ENCODE peak calls at places on chromosomes 3 and 15, in four cellular contexts. One of them, this sample, is unnamed.

GRCh38 chr3:180548050-180548449 is 53.9 kb upstream of the TTC14 start:
- DNase-seq in spleen: no peak
- DNase-seq in GM20000: no peak
- DNase-seq in B cell: no peak
- DNase-seq in this sample: no peak

GRCh38 chr3:73549071-73549600 is 75.6 kb downstream of the PDZRN3 start:
- DNase-seq in spleen: no peak
- DNase-seq in GM20000: no peak
- DNase-seq in B cell: no peak
- DNase-seq in this sample: peak

GRCh38 chr15:52680041-52680391 is 828 bp upstream of the ATOSA start:
- DNase-seq in spleen: no peak
- DNase-seq in GM20000: no peak
- DNase-seq in B cell: peak
- DNase-seq in this sample: no peak

GRCh38 chr3:97232635-97233034 is 418.2 kb downstream of the EPHA6 start:
- DNase-seq in spleen: no peak
- DNase-seq in GM20000: no peak
- DNase-seq in B cell: no peak
- DNase-seq in this sample: no peak

GRCh38 chr3:81886081-81886480 is 124.6 kb upstream of the GBE1 start:
- DNase-seq in spleen: no peak
- DNase-seq in GM20000: no peak
- DNase-seq in B cell: no peak
- DNase-seq in this sample: no peak

GRCh38 chr3:194278186-194278845 is 72.8 kb downstream of the CPN2 start:
- DNase-seq in spleen: no peak
- DNase-seq in GM20000: no peak
- DNase-seq in B cell: no peak
- DNase-seq in this sample: no peak

GRCh38 chr3:152071924-152072323 is 196.8 kb upstream of the MBNL1 start:
- DNase-seq in spleen: no peak
- DNase-seq in GM20000: peak
- DNase-seq in B cell: peak
- DNase-seq in this sample: no peak

GRCh38 chr3:166304509-166305063 is 467.4 kb upstream of the BCHE start:
- DNase-seq in spleen: no peak
- DNase-seq in GM20000: no peak
- DNase-seq in B cell: no peak
- DNase-seq in this sample: no peak

GRCh38 chr3:177589921-177590336 is 392.6 kb upstream of the TBL1XR1 start:
- DNase-seq in spleen: no peak
- DNase-seq in GM20000: peak
- DNase-seq in B cell: no peak
- DNase-seq in this sample: no peak

GRCh38 chr3:6255229-6255628 is 605.7 kb upstream of the GRM7 start:
- DNase-seq in spleen: no peak
- DNase-seq in GM20000: no peak
- DNase-seq in B cell: no peak
- DNase-seq in this sample: no peak

GRCh38 chr3:46504780-46505179 is 7.0 kb downstream of the RTP3 start:
- DNase-seq in spleen: no peak
- DNase-seq in GM20000: no peak
- DNase-seq in B cell: peak
- DNase-seq in this sample: no peak

GRCh38 chr15:77907824-77908751 is 169.4 kb downstream of the TBC1D2B start:
- DNase-seq in spleen: peak
- DNase-seq in GM20000: no peak
- DNase-seq in B cell: peak
- DNase-seq in this sample: peak
- TF ChIP-seq CTCF in spleen: peak
- TF ChIP-seq CTCF in GM20000: peak
- TF ChIP-seq CTCF in B cell: no peak
- TF ChIP-seq CTCF in this sample: no peak

GRCh38 chr15:64842099-64842940 is 605 bp downstream of the PLEKHO2 start:
- DNase-seq in spleen: no peak
- DNase-seq in GM20000: no peak
- DNase-seq in B cell: peak
- DNase-seq in this sample: no peak

GRCh38 chr15:64842986-64843561 is 1.4 kb downstream of the PLEKHO2 start:
- DNase-seq in spleen: peak
- DNase-seq in GM20000: peak
- DNase-seq in B cell: peak
- DNase-seq in this sample: no peak

GRCh38 chr15:64843996-64844395 is 2.3 kb downstream of the PLEKHO2 start:
- DNase-seq in spleen: no peak
- DNase-seq in GM20000: no peak
- DNase-seq in B cell: no peak
- DNase-seq in this sample: no peak

GRCh38 chr15:64844576-64845140 is 2.9 kb downstream of the PLEKHO2 start:
- DNase-seq in spleen: no peak
- DNase-seq in GM20000: no peak
- DNase-seq in B cell: peak
- DNase-seq in this sample: peak

DNA sequence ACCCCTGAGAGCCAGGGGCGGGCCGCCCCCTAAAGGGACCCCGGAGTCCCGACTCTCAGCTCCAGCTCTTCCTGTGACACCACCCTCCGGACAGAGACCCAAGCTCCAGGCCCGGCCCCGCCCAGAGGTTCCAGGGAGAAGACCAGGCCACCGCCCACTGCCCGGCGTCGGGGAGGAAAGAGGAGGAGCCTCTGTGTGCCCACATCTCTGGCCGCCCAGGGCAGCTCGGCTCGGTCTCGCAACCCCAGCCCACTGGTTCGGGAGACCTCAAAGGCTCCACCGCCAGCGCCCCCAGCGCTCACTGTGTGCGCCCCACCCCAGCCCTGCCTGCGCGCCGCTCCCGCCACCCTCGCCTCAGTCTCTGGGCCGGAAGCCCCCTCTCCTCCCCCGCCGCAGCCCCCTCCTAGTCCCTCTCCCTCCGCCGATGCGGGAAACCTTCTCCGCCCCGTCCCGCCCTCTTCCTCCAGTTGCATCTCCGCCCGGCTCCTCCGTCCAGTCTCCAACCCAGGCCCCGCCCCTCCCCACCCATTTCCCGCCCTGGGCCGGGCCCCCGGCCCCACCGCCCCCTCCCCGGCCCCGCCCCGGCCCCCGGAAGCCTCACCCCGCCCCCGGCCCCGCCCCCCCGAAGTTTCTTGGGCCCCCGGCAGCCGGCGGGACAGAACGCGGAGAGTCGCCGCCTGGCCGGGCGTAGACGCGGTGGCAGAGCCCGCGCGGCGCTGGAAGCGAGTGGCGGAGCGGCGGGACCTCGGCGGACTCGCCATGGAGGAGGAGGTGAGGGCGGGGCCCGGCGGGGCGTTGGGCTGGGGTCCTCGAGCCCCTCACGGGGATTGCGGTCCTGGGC is at the start of gene PLEKHO2:
- DNase-seq in spleen: peak
- DNase-seq in GM20000: peak
- DNase-seq in B cell: peak
- DNase-seq in this sample: peak
- TF ChIP-seq CTCF in spleen: peak
- TF ChIP-seq CTCF in GM20000: peak
- TF ChIP-seq CTCF in B cell: peak
- TF ChIP-seq CTCF in this sample: peak

GRCh38 chr3:26721047-26721446 is 98.5 kb downstream of the LRRC3B start:
- DNase-seq in spleen: no peak
- DNase-seq in GM20000: no peak
- DNase-seq in B cell: no peak
- DNase-seq in this sample: no peak
- TF ChIP-seq CTCF in spleen: no peak
- TF ChIP-seq CTCF in GM20000: no peak
- TF ChIP-seq CTCF in B cell: no peak
- TF ChIP-seq CTCF in this sample: no peak

GRCh38 chr3:121975702-121976302 is 46.2 kb downstream of the ILDR1 start:
- DNase-seq in spleen: no peak
- DNase-seq in GM20000: no peak
- DNase-seq in B cell: peak
- DNase-seq in this sample: no peak
- TF ChIP-seq CTCF in spleen: peak
- TF ChIP-seq CTCF in GM20000: no peak
- TF ChIP-seq CTCF in B cell: peak
- TF ChIP-seq CTCF in this sample: no peak

DNA sequence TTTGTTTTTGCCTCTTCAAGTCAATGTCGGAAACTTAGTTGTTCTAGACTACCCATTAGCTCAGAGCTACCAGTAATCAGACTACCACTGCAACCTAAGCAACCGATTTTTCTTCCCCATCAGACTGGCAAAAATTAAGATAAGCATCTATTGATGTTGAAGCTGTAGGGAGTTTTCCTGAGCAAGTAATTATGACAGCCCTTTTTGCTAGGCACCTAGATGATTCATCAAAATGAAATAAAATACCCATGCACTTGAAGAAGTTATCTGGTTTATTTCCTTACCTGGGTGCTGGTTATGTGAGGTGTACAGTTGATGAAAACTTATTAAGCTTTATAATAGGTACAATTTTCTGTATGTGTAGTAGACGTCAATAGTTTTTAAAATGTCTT is 554 bp upstream of the COMMD4 start:
- DNase-seq in spleen: no peak
- DNase-seq in GM20000: no peak
- DNase-seq in B cell: no peak
- DNase-seq in this sample: no peak
- TF ChIP-seq CTCF in spleen: no peak
- TF ChIP-seq CTCF in GM20000: no peak
- TF ChIP-seq CTCF in B cell: no peak
- TF ChIP-seq CTCF in this sample: no peak

GRCh38 chr3:70885636-70886035 is 573.2 kb upstream of the MDFIC2 start:
- DNase-seq in spleen: no peak
- DNase-seq in GM20000: no peak
- DNase-seq in B cell: no peak
- DNase-seq in this sample: no peak
- TF ChIP-seq CTCF in spleen: no peak
- TF ChIP-seq CTCF in GM20000: no peak
- TF ChIP-seq CTCF in B cell: no peak
- TF ChIP-seq CTCF in this sample: no peak

GRCh38 chr3:186587183-186587582 is 16.7 kb downstream of the DNAJB11 start:
- DNase-seq in spleen: no peak
- DNase-seq in GM20000: no peak
- DNase-seq in B cell: no peak
- DNase-seq in this sample: no peak

GRCh38 chr3:186589856-186590579 is 19.5 kb downstream of the DNAJB11 start:
- DNase-seq in spleen: no peak
- DNase-seq in GM20000: no peak
- DNase-seq in B cell: no peak
- DNase-seq in this sample: no peak

GRCh38 chr3:186588619-186589018 is 18.1 kb downstream of the DNAJB11 start:
- DNase-seq in spleen: no peak
- DNase-seq in GM20000: no peak
- DNase-seq in B cell: no peak
- DNase-seq in this sample: no peak

GRCh38 chr3:186590580-186591296 is 20.2 kb downstream of the DNAJB11 start:
- DNase-seq in spleen: no peak
- DNase-seq in GM20000: no peak
- DNase-seq in B cell: no peak
- DNase-seq in this sample: no peak

GRCh38 chr3:186589115-186589514 is 18.6 kb downstream of the DNAJB11 start:
- DNase-seq in spleen: no peak
- DNase-seq in GM20000: no peak
- DNase-seq in B cell: no peak
- DNase-seq in this sample: no peak
- TF ChIP-seq CTCF in spleen: no peak
- TF ChIP-seq CTCF in GM20000: peak
- TF ChIP-seq CTCF in B cell: no peak
- TF ChIP-seq CTCF in this sample: no peak

GRCh38 chr3:38219609-38220197 is 45.9 kb upstream of the SLC22A13 start:
- DNase-seq in spleen: no peak
- DNase-seq in GM20000: no peak
- DNase-seq in B cell: no peak
- DNase-seq in this sample: no peak

GRCh38 chr3:38210141-38210757 is 44.9 kb downstream of the OXSR1 start:
- DNase-seq in spleen: no peak
- DNase-seq in GM20000: peak
- DNase-seq in B cell: peak
- DNase-seq in this sample: no peak

GRCh38 chr3:38214560-38214959 is 49.2 kb downstream of the OXSR1 start:
- DNase-seq in spleen: no peak
- DNase-seq in GM20000: no peak
- DNase-seq in B cell: no peak
- DNase-seq in this sample: no peak
- TF ChIP-seq CTCF in spleen: no peak
- TF ChIP-seq CTCF in GM20000: no peak
- TF ChIP-seq CTCF in B cell: no peak
- TF ChIP-seq CTCF in this sample: no peak

This sample was measured in Peyer's patch.